ENCODE peak calls at places on chromosomes 13 and 19, in four cellular contexts. J, G, U and S are unnamed samples.

GRCh38 chr13:51832471-51833152 is 12.4 kb downstream of the TMEM272 start:
- DNase-seq in U (no peak), J (peak), G (no peak), S (no peak)

GRCh38 chr19:6593651-6594416 is 2.9 kb upstream of the CD70 start:
- DNase-seq in U (no peak), J (peak), G (no peak), S (no peak)

GRCh38 chr19:13093407-13094284 is 9.0 kb downstream of the LYL1 start:
- DNase-seq in J (peak), G (peak), U (peak), S (no peak)

GRCh38 chr19:2385053-2385721 is 25.1 kb downstream of the TMPRSS9 start:
- DNase-seq in G (no peak), U (no peak), J (no peak), S (no peak)

GRCh38 chr13:93559718-93560117 is 333.1 kb downstream of the GPC6 start:
- DNase-seq in U (no peak), J (no peak), G (no peak), S (no peak)

GRCh38 chr19:14432817-14433453 is at the start of gene PKN1:
- DNase-seq in U (no peak), J (peak), G (peak), S (no peak)

GRCh38 chr13:89076622-89077021 is 1405.5 kb downstream of the SLITRK5 start:
- DNase-seq in G (no peak), U (no peak), J (no peak), S (no peak)

GRCh38 chr19:40411958-40412499 is 1.1 kb downstream of the PRX start:
- DNase-seq in G (no peak), J (no peak), U (no peak), S (no peak)

GRCh38 chr13:45298206-45298505 is 42.8 kb downstream of the TPT1 start:
- DNase-seq in J (no peak), U (no peak), G (no peak), S (no peak)

GRCh38 chr13:20686167-20686566 is 17.3 kb upstream of the IL17D start:
- DNase-seq in G (no peak), J (no peak), U (no peak), S (no peak)

GRCh38 chr19:29532097-29532496 is 6.3 kb downstream of the VSTM2B start:
- DNase-seq in G (no peak), J (no peak), U (no peak), S (no peak)

GRCh38 chr13:73058741-73059459 is at the start of gene KLF5:
- DNase-seq in J (peak), U (peak), G (peak), S (peak)
- TF ChIP-seq CTCF in J (no peak), U (no peak), G (no peak), S (no peak)

DNA sequence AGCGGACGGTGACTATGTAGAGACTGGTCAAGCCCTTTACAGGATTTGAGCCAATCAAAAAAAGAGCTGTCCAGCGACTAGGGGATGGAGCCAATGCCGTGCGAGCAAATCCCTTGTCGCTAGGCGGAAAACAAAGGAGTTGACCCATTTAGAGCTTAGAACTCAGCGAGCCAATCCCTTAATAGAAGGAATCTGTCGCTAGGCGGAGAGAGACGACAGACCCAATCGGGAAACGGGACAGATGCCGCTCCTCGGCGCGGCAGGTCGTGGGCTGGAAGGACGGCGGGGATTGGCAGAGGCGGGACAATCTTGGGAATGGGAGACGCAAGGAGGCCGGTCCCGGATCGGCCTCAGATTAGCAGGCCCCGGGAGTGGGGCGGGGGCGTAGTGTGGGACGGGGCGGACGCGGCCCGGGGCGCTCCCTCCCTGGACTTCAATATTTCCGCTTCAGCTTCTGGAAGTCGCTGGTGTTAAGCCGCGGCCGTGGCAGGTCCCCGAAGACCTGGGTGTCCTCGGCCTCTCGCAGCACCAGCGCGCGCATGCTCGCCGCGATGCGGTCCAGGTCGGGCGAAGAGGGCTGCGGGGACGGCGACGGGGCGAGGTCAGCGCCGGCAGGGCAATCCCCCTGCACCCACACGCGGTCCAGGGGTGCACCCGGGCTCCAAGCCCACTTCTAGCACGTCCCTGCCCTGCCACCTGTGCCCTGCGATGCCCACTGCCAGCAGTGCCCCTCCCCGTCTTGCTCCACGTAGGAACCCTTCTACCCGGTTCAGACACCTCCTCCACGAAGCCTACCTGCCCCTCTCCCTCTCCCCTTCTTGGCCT is 2.3 kb upstream of the PNKP start:
- DNase-seq in U (peak), G (peak), J (peak), S (peak)
- TF ChIP-seq CTCF in U (peak), G (no peak), J (no peak), S (peak)

GRCh38 chr19:12052571-12053169 is at the start of gene ZNF878:
- DNase-seq in U (peak), G (peak), J (peak), S (peak)
- TF ChIP-seq CTCF in U (peak), G (peak), J (no peak), S (peak)

DNA sequence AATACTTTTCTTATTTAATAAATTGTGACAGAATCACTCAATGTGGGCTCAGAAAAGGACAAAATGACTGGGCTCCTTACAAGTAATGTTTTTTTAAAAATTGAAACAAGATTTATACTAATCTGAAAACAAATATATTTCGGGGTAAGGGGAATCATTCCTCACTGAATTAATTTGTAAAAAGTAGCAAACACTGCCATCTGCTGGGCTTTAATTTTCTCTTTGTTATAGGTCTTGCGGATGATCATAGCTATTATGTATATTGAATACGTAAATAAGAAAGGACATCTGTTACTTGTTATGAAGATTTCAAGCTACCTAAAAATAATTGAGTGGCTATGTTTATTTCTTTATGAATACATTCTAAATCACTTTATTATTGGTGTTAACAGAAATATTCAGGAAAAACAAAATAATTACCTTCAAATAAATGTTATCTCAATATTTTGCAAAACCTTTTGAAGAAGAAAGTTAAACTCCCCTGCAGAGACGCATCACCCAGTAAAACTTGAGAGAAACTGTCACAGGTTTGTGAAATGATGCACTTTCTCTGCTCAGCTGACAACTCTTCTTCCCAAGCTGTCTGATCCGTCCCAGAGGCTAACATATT is 17.8 kb upstream of the ENOX1 start:
- DNase-seq in U (no peak), G (no peak), J (no peak), S (no peak)
- TF ChIP-seq CTCF in U (peak), G (peak), J (peak), S (peak)